ENCODE peak calls at places on chromosomes 13 and 19, in eight cellular contexts. One of them, this sample, is unnamed.

GRCh38 chr19:39445258-39446071 is at the start of gene SUPT5H:
- DNase-seq in H1: peak
- DNase-seq in cardiac muscle cell: peak
- DNase-seq in heart right ventricle: peak
- DNase-seq in HCT116: peak
- DNase-seq in A549: peak
- DNase-seq in IMR-90: peak
- DNase-seq in retinal pigment epithelial cell: peak
- DNase-seq in this sample: peak

GRCh38 chr19:12924621-12925310 is 5.7 kb upstream of the SYCE2 start:
- DNase-seq in cardiac muscle cell: no peak
- DNase-seq in heart right ventricle: no peak
- DNase-seq in A549: no peak
- DNase-seq in IMR-90: no peak
- DNase-seq in HCT116: no peak
- DNase-seq in retinal pigment epithelial cell: no peak
- DNase-seq in H1: no peak
- DNase-seq in this sample: no peak

GRCh38 chr13:75073791-75074190 is 408.2 kb downstream of the TBC1D4 start:
- DNase-seq in A549: no peak
- DNase-seq in cardiac muscle cell: no peak
- DNase-seq in heart right ventricle: no peak
- DNase-seq in IMR-90: no peak
- DNase-seq in retinal pigment epithelial cell: no peak
- DNase-seq in HCT116: no peak
- DNase-seq in H1: no peak
- DNase-seq in this sample: no peak

GRCh38 chr13:59747529-59747928 is 416.2 kb downstream of the DIAPH3 start:
- DNase-seq in retinal pigment epithelial cell: no peak
- DNase-seq in HCT116: peak
- DNase-seq in heart right ventricle: no peak
- DNase-seq in H1: no peak
- DNase-seq in cardiac muscle cell: no peak
- DNase-seq in IMR-90: no peak
- DNase-seq in A549: no peak
- DNase-seq in this sample: no peak

GRCh38 chr13:51589793-51590192 is 5.5 kb downstream of the WDFY2 start:
- DNase-seq in H1: no peak
- DNase-seq in IMR-90: no peak
- DNase-seq in A549: no peak
- DNase-seq in retinal pigment epithelial cell: no peak
- DNase-seq in HCT116: no peak
- DNase-seq in cardiac muscle cell: no peak
- DNase-seq in heart right ventricle: no peak
- DNase-seq in this sample: no peak

GRCh38 chr19:45202637-45203036 is 24.1 kb downstream of the BLOC1S3 start:
- DNase-seq in IMR-90: no peak
- DNase-seq in retinal pigment epithelial cell: no peak
- DNase-seq in cardiac muscle cell: no peak
- DNase-seq in A549: no peak
- DNase-seq in HCT116: no peak
- DNase-seq in heart right ventricle: no peak
- DNase-seq in H1: no peak
- DNase-seq in this sample: peak

GRCh38 chr13:45564108-45564507 is 51.4 kb downstream of the ERICH6B start:
- DNase-seq in H1: no peak
- DNase-seq in A549: no peak
- DNase-seq in heart right ventricle: no peak
- DNase-seq in IMR-90: peak
- DNase-seq in HCT116: no peak
- DNase-seq in cardiac muscle cell: peak
- DNase-seq in retinal pigment epithelial cell: no peak
- DNase-seq in this sample: peak

GRCh38 chr13:24627090-24627714 is 53.0 kb upstream of the ATP12A start:
- DNase-seq in retinal pigment epithelial cell: no peak
- DNase-seq in H1: peak
- DNase-seq in heart right ventricle: no peak
- DNase-seq in A549: peak
- DNase-seq in HCT116: peak
- DNase-seq in cardiac muscle cell: peak
- DNase-seq in IMR-90: no peak
- DNase-seq in this sample: peak

GRCh38 chr13:48431431-48431830 is 18.5 kb upstream of the LPAR6 start:
- DNase-seq in HCT116: no peak
- DNase-seq in retinal pigment epithelial cell: no peak
- DNase-seq in H1: no peak
- DNase-seq in IMR-90: no peak
- DNase-seq in heart right ventricle: no peak
- DNase-seq in cardiac muscle cell: peak
- DNase-seq in A549: no peak
- DNase-seq in this sample: no peak

GRCh38 chr13:48437381-48437780 is 24.5 kb upstream of the LPAR6 start:
- DNase-seq in HCT116: no peak
- DNase-seq in cardiac muscle cell: peak
- DNase-seq in IMR-90: peak
- DNase-seq in heart right ventricle: peak
- DNase-seq in A549: no peak
- DNase-seq in H1: no peak
- DNase-seq in retinal pigment epithelial cell: peak
- DNase-seq in this sample: peak

GRCh38 chr13:48434203-48434602 is 21.3 kb upstream of the LPAR6 start:
- DNase-seq in retinal pigment epithelial cell: no peak
- DNase-seq in H1: no peak
- DNase-seq in heart right ventricle: no peak
- DNase-seq in HCT116: no peak
- DNase-seq in IMR-90: no peak
- DNase-seq in cardiac muscle cell: no peak
- DNase-seq in A549: no peak
- DNase-seq in this sample: no peak

GRCh38 chr13:48431987-48432615 is 19.2 kb upstream of the LPAR6 start:
- DNase-seq in A549: no peak
- DNase-seq in cardiac muscle cell: peak
- DNase-seq in heart right ventricle: no peak
- DNase-seq in HCT116: no peak
- DNase-seq in retinal pigment epithelial cell: no peak
- DNase-seq in H1: no peak
- DNase-seq in IMR-90: no peak
- DNase-seq in this sample: no peak

DNA sequence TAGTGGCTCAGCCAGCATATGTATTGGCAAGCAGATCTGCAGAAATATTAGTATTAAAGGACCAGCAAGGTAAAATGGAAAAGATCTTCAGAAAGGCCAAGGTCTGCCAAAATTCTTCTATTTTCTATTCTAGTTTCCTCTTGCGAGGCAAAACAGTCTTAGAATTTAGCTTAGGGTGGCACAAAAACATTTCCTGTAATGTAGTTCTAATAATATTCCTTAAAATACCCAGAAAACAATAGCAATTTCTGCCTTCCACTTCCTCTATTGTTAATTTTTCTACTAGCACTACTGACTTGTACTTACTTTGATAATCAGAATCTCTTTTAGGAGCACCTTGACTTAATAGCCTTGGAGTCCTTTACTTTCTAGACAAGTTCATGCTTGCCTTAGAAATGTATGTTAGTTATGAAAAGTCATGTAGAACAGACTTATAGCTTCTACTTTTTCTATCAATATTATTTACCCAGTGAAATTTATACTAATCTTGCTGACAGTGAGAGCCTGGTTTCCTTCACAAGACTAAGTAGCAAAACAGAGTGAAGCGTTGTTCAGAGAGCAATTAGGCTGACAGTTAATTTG is 23.8 kb upstream of the LPAR6 start:
- DNase-seq in A549: no peak
- DNase-seq in heart right ventricle: no peak
- DNase-seq in cardiac muscle cell: peak
- DNase-seq in H1: no peak
- DNase-seq in IMR-90: no peak
- DNase-seq in HCT116: no peak
- DNase-seq in retinal pigment epithelial cell: no peak
- DNase-seq in this sample: peak
- H3K4me3 ChIP-seq in A549: no peak
- H3K4me3 ChIP-seq in heart right ventricle: peak
- H3K4me3 ChIP-seq in cardiac muscle cell: no peak
- H3K4me3 ChIP-seq in H1: no peak
- H3K4me3 ChIP-seq in IMR-90: no peak
- H3K4me3 ChIP-seq in HCT116: no peak
- H3K4me3 ChIP-seq in retinal pigment epithelial cell: no peak
- H3K4me3 ChIP-seq in this sample: peak

GRCh38 chr19:52398091-52398461 is 427 bp downstream of the ZNF528 start:
- DNase-seq in H1: no peak
- DNase-seq in IMR-90: peak
- DNase-seq in retinal pigment epithelial cell: no peak
- DNase-seq in heart right ventricle: peak
- DNase-seq in A549: no peak
- DNase-seq in cardiac muscle cell: peak
- DNase-seq in HCT116: no peak
- DNase-seq in this sample: no peak

DNA sequence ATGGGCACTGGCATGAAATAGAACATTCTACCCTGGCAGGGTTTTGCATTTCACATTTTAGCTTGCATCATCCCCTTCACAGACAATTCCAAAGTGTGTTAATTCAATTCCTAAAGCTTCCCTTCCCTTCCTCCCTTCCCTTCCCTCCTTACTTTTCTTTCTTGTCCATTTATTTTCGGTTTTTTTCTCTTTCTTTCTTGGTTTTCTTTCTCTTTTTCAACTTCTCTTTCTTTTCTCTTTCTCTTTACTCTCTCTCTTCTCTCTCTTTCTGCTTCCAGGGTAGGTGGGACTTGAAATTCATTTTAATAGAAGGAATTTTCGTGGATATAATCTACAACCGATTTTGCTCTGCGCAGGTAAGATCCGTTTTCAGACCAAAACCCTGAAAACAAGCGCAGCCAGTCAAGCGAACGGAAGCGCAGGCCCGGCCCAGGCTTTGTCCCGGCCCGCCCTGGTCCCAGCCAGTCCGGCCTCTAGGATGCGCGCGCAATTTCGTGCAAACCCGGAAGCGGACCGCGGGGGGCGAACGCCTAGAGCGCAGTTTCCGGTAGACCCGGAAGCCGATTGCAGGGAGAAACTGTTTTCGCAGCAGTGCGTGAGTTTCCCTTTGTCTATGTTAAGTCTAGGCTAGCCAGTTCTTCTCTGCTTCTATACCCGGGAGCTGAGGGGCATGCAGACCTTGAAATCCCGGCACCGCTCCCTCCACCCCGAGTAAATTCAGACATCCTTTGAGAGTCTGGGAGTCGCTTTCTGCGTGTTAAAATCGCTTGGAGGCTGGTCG is at the start of gene ZNF528:
- DNase-seq in heart right ventricle: peak
- DNase-seq in cardiac muscle cell: peak
- DNase-seq in HCT116: no peak
- DNase-seq in retinal pigment epithelial cell: peak
- DNase-seq in A549: peak
- DNase-seq in H1: no peak
- DNase-seq in IMR-90: peak
- DNase-seq in this sample: peak
- H3K4me3 ChIP-seq in heart right ventricle: peak
- H3K4me3 ChIP-seq in cardiac muscle cell: peak
- H3K4me3 ChIP-seq in HCT116: no peak
- H3K4me3 ChIP-seq in retinal pigment epithelial cell: peak
- H3K4me3 ChIP-seq in A549: no peak
- H3K4me3 ChIP-seq in H1: peak
- H3K4me3 ChIP-seq in IMR-90: peak
- H3K4me3 ChIP-seq in this sample: peak

DNA sequence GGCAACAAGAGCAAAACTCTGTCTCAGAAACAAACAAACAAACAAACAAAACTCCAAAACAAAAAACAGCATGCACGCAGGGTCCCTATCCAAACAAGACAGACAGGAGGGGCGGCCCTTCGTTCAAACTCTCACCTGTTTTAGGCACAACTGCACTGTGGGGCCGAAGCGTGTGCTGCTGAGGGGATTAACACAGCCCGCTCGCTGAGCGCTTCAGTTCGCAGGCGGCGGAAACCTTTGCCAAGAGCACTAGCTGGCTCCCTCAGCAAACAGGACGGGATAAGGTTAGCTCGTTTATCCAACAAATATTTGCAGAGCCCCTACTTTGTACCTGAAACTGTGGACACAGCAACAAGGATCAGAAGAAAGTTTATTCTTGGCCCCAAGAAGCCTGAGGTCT is 1.6 kb upstream of the ADPRHL1 start:
- DNase-seq in IMR-90: no peak
- DNase-seq in heart right ventricle: no peak
- DNase-seq in HCT116: no peak
- DNase-seq in H1: no peak
- DNase-seq in cardiac muscle cell: no peak
- DNase-seq in A549: no peak
- DNase-seq in retinal pigment epithelial cell: no peak
- DNase-seq in this sample: no peak
- H3K4me3 ChIP-seq in IMR-90: no peak
- H3K4me3 ChIP-seq in heart right ventricle: no peak
- H3K4me3 ChIP-seq in HCT116: no peak
- H3K4me3 ChIP-seq in H1: no peak
- H3K4me3 ChIP-seq in cardiac muscle cell: no peak
- H3K4me3 ChIP-seq in A549: no peak
- H3K4me3 ChIP-seq in retinal pigment epithelial cell: no peak
- H3K4me3 ChIP-seq in this sample: no peak

GRCh38 chr19:16897572-16898056 is 8.8 kb downstream of the F2RL3 start:
- DNase-seq in A549: no peak
- DNase-seq in heart right ventricle: no peak
- DNase-seq in cardiac muscle cell: no peak
- DNase-seq in H1: no peak
- DNase-seq in retinal pigment epithelial cell: no peak
- DNase-seq in IMR-90: no peak
- DNase-seq in HCT116: no peak
- DNase-seq in this sample: peak

GRCh38 chr19:16898306-16899015 is 9.7 kb downstream of the F2RL3 start:
- DNase-seq in HCT116: no peak
- DNase-seq in heart right ventricle: no peak
- DNase-seq in retinal pigment epithelial cell: no peak
- DNase-seq in A549: no peak
- DNase-seq in IMR-90: no peak
- DNase-seq in H1: no peak
- DNase-seq in cardiac muscle cell: no peak
- DNase-seq in this sample: no peak

GRCh38 chr19:16895467-16896097 is 6.8 kb downstream of the F2RL3 start:
- DNase-seq in cardiac muscle cell: peak
- DNase-seq in HCT116: no peak
- DNase-seq in heart right ventricle: no peak
- DNase-seq in A549: no peak
- DNase-seq in IMR-90: no peak
- DNase-seq in H1: no peak
- DNase-seq in retinal pigment epithelial cell: no peak
- DNase-seq in this sample: no peak

GRCh38 chr19:16896913-16897571 is 8.2 kb downstream of the F2RL3 start:
- DNase-seq in A549: peak
- DNase-seq in HCT116: peak
- DNase-seq in cardiac muscle cell: peak
- DNase-seq in H1: peak
- DNase-seq in heart right ventricle: peak
- DNase-seq in IMR-90: peak
- DNase-seq in retinal pigment epithelial cell: peak
- DNase-seq in this sample: peak

DNA sequence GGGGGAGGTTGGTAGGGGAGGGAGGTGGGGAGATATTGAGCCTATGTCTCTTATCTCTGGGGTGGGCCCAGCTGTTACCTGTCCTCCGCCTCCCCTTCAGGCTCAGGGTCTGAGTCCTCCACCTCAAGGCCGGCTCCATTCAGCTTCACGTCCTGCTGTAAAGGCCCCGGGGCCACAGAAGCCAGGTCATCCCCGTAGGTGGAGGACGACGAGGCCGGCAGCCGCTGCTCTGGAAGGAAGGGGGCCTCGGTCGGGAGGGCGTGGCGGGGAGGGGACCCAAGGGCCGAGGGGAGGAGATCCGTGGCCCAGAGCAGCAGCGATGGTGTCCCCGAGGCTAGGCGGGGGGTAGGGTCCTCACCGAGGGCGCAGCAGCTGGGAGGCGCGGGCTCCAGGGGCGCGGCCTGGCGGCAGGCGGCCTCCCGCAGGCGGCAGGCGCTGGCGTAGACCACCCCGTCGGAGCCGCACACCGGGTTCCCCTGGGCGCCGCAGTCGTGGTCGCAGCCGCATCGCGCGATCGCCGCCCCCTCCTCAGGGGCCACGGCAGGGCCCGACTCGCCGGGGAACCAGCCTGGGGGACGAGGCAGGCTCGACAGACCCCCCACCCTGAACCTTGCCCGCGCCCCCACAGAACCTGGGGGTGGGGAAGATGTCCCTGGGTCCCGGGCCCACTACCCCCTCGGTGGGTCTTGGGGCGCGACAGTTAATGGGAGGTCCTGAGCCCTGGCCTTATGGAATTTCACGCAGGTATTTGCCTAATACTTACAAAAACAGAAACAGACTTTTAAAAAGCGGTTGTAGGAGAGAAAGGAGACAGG is 7.5 kb downstream of the F2RL3 start:
- DNase-seq in cardiac muscle cell: peak
- DNase-seq in A549: no peak
- DNase-seq in H1: peak
- DNase-seq in IMR-90: no peak
- DNase-seq in retinal pigment epithelial cell: no peak
- DNase-seq in HCT116: no peak
- DNase-seq in heart right ventricle: no peak
- DNase-seq in this sample: no peak
- H3K4me3 ChIP-seq in cardiac muscle cell: peak
- H3K4me3 ChIP-seq in A549: no peak
- H3K4me3 ChIP-seq in H1: peak
- H3K4me3 ChIP-seq in IMR-90: peak
- H3K4me3 ChIP-seq in retinal pigment epithelial cell: peak
- H3K4me3 ChIP-seq in HCT116: no peak
- H3K4me3 ChIP-seq in heart right ventricle: peak
- H3K4me3 ChIP-seq in this sample: peak